ENCODE peak calls at places on chromosomes 16 and 17, in five cellular contexts. S is GM12878, T is mammary epithelial cell, X is colonic mucosa, N is uterus. A is an unnamed sample.

GRCh38 chr16:10493276-10493675 is 87.1 kb downstream of the EMP2 start:
- DNase-seq in N (no peak), X (no peak), T (no peak), S (no peak), A (no peak)

GRCh38 chr16:8355714-8356113 is 234.6 kb downstream of the TMEM114 start:
- DNase-seq in T (no peak), N (no peak), X (no peak), S (no peak), A (no peak)

GRCh38 chr16:19701091-19701490 is 16.9 kb downstream of the KNOP1 start:
- DNase-seq in N (no peak), X (no peak), T (no peak), S (no peak), A (no peak)

GRCh38 chr17:81491761-81492160 is 20.8 kb downstream of the ACTG1 start:
- DNase-seq in S (no peak), N (no peak), T (no peak), X (no peak), A (no peak)

GRCh38 chr16:70553645-70554044 is 30.0 kb downstream of the SF3B3 start:
- DNase-seq in S (no peak), X (no peak), N (no peak), T (peak; percentile 59), A (no peak)

GRCh38 chr17:64240261-64240740 is 22.8 kb downstream of the TEX2 start:
- DNase-seq in T (peak; percentile 33), S (no peak), X (no peak), N (no peak), A (no peak)

GRCh38 chr16:28162326-28162877 is 49.4 kb downstream of the XPO6 start:
- DNase-seq in S (no peak), X (no peak), N (no peak), T (no peak), A (no peak)

GRCh38 chr16:86604436-86605220 is 26.3 kb downstream of the FOXL1 start:
- DNase-seq in T (no peak), X (no peak), S (no peak), N (no peak), A (no peak)

GRCh38 chr16:64450170-64450569 is 671.7 kb downstream of the CDH11 start:
- DNase-seq in X (no peak), N (no peak), T (no peak), S (no peak), A (no peak)

GRCh38 chr17:82328141-82328993 is 5.2 kb downstream of the SECTM1 start:
- DNase-seq in N (no peak), X (peak; percentile 85), T (no peak), S (no peak), A (no peak)

GRCh38 chr16:11390573-11391495 is 45.6 kb downstream of the RMI2 start:
- DNase-seq in S (no peak), N (no peak), T (no peak), X (no peak), A (no peak)

GRCh38 chr17:70355185-70355584 is 185.9 kb downstream of the KCNJ2 start:
- DNase-seq in N (no peak), T (no peak), S (no peak), X (no peak), A (no peak)

GRCh38 chr17:55454906-55455474 is 33.4 kb upstream of the MMD start:
- DNase-seq in T (no peak), X (no peak), S (no peak), N (no peak), A (no peak)

GRCh38 chr16:79400462-79401149 is 199.9 kb downstream of the MAF start:
- DNase-seq in X (peak; percentile 50), T (no peak), N (no peak), S (no peak), A (no peak)

GRCh38 chr16:54511181-54511731 is 224.7 kb upstream of the IRX3 start:
- DNase-seq in X (no peak), S (no peak), T (no peak), N (no peak), A (no peak)

GRCh38 chr16:47244206-47244605 is 100.5 kb upstream of the NETO2 start:
- DNase-seq in S (no peak), X (no peak), T (no peak), N (no peak), A (no peak)

GRCh38 chr17:57649731-57650484 is 95.2 kb downstream of the CCDC182 start:
- DNase-seq in T (no peak), N (no peak), S (no peak), X (no peak), A (no peak)

GRCh38 chr17:45740553-45741330 is 43.4 kb upstream of the CRHR1 start:
- DNase-seq in X (peak; percentile 19), S (no peak), N (no peak), T (peak; percentile 33), A (no peak)

GRCh38 chr17:56939869-56940484 is 20.9 kb downstream of the COIL start:
- DNase-seq in X (no peak), S (no peak), N (no peak), T (peak; percentile 32), A (peak; percentile 41)

GRCh38 chr17:15398736-15399331 is 57.4 kb upstream of the TEKT3 start:
- DNase-seq in T (peak; percentile 61), N (no peak), X (no peak), S (no peak), A (no peak)

GRCh38 chr17:72699566-72699965 is 392.9 kb downstream of the SLC39A11 start:
- DNase-seq in N (no peak), S (no peak), X (no peak), T (peak; percentile 77), A (no peak)

GRCh38 chr16:84175351-84176081 is 11.3 kb downstream of the TAF1C start:
- DNase-seq in S (peak; percentile 19), T (peak; percentile 55), X (peak; percentile 74), N (peak; percentile 30), A (no peak)

DNA sequence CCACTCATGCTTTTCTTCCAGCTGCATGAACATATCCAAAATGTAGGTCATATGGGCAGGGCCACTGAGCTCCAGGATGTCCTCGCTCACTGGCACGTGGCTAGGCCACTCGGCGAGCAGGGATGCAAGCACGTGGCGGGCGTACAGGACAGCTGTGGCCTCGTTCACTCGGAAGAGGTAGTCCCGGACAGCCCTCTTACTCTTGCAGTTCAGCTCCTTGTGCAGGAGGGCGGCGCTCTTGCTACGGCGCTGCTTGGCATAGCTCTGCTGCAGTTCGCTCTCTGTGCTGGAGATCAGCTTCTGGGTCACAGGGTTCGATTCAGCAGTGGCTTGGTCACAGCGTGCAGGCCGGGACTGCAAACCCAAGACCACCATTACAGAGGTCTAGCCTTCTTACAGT is 53.1 kb upstream of the ATP2A3 start:
- DNase-seq in N (no peak), S (no peak), X (no peak), T (no peak), A (no peak)
- TF ChIP-seq CTCF in N (no peak), S (peak; percentile 38), X (peak; percentile 19), T (no peak), A (peak; percentile 26)

GRCh38 chr16:2366660-2367309 is 26.3 kb upstream of the ABCA3 start:
- DNase-seq in T (no peak), S (peak; percentile 55), X (no peak), N (no peak), A (peak; percentile 50)

GRCh38 chr16:2365895-2366294 is 25.4 kb upstream of the ABCA3 start:
- DNase-seq in N (no peak), T (peak; percentile 67), S (no peak), X (no peak), A (no peak)

GRCh38 chr16:2364638-2365210 is 24.2 kb upstream of the ABCA3 start:
- DNase-seq in N (no peak), S (no peak), T (no peak), X (no peak), A (no peak)

GRCh38 chr16:2362218-2362617 is 21.7 kb upstream of the ABCA3 start:
- DNase-seq in N (no peak), T (no peak), S (no peak), X (no peak), A (no peak)

GRCh38 chr16:2365397-2365796 is 24.9 kb upstream of the ABCA3 start:
- DNase-seq in X (no peak), S (no peak), T (no peak), N (no peak), A (no peak)
- H3K4me3 ChIP-seq in X (no peak overlapping the region), S (no peak overlapping the region), T (no peak overlapping the region), N (no peak overlapping the region), A (no peak overlapping the region)

DNA sequence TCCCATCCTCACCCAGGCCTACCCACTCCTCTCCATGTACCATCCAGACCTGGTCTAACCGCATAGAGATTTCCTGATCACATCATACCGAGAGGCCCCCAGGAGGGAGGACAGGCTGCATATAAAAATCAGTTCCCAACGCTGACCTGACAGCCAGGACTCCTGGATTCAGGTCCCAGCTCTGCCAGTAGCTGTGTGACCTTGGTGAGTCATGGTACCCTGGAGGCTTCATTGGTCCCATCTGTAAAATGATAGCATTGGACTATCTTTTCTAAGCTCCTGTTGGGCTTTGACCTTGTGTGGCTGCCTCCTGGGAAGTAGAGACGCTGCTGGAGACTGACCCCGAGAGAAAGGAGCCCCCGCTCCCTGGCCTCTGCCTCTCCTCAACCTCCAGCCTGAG is 48.6 kb upstream of the DLX4 start:
- DNase-seq in T (no peak), X (no peak), S (no peak), N (no peak), A (no peak)
- H3K27me3 ChIP-seq in T (peaks cover 7% of the 10 kb centered on the region), X (no peaks in the 10 kb centered on the region), S (peaks cover 8% of the 10 kb centered on the region), N (no peaks in the 10 kb centered on the region), A (peaks cover 4% of the 10 kb centered on the region)

GRCh38 chr16:2149630-2150417 is 1.4 kb downstream of the RAB26 start:
- DNase-seq in X (no peak), T (no peak), N (no peak), S (no peak), A (peak; percentile 62)

GRCh38 chr16:2148714-2149629 is 547 bp downstream of the RAB26 start:
- DNase-seq in S (no peak), T (peak; percentile 48), N (no peak), X (peak; percentile 51), A (peak; percentile 48)

GRCh38 chr16:2152695-2153506 is 2.7 kb upstream of the TRAF7 start:
- DNase-seq in T (peak; percentile 47), N (no peak), X (peak; percentile 58), S (no peak), A (peak; percentile 62)

GRCh38 chr16:2151188-2152091 is 3.0 kb downstream of the RAB26 start:
- DNase-seq in X (no peak), T (no peak), N (no peak), S (no peak), A (peak; percentile 50)

DNA sequence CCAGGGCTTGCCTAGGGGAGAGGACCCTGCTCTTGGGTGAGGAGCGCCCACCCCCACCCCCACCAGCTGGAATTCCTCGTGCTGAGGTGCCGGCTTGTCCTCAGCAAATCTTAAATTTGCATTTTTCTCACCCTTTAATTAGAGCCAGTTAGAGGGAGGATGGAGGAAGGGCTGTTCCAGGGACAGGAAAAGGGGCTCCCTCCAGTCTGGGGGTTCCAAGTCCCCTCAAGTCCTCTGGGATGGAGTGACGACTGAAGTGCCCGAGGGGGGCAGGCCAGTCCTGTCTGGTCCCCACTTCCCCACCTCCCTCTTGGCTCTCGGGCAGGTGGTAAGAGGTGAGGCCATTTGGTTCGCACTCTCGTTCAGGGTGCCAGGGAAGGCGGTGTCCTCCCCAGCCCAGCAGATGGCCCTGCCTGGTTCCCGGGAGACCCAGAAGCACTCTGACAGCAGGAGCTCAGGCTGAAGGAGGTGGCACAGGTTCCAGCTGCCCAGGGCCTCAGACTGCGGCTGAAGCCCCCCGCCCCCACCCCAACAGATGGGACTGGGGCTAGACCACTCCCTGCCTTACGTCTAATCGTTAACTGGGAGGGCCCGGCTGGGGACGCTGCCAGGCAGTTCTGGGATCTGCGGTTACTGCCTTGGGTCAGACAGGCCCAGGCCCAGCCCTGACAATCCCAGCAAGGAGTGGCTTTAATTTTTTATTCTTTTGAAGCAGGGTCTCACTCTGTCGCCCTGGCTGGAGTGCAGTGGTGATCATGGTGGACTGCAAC is 2.2 kb downstream of the RAB26 start:
- DNase-seq in N (no peak), T (peak; percentile 69), S (no peak), X (peak; percentile 68), A (peak; percentile 68)
- TF ChIP-seq CTCF in N (no peak), T (peak; percentile 34), S (no peak), X (no peak), A (no peak)